ENCODE peak calls at places on chromosomes 11 and 22, in four cellular contexts. Y is HFFc6; E is GM12891; K is stimulated activated CD8-positive, alpha-beta memory T cell treated with anti-CD3 and anti-CD28 coated beads, Interleukin-7, amount 100 ng/mL, for 4 hours. O is an unnamed sample.

GRCh38 chr11:45993438-45994064 is 71.1 kb downstream of the LARGE2 start:
- DNase-seq in Y (no peak), E (no peak), K (no peak), O (peak)

GRCh38 chr11:11776714-11777113 is 65.1 kb upstream of the USP47 start:
- DNase-seq in Y (no peak), E (no peak), K (no peak), O (no peak)

GRCh38 chr11:119181677-119182412 is 3.4 kb upstream of the NHERF4 start:
- DNase-seq in Y (no peak), E (no peak), K (no peak), O (no peak)

GRCh38 chr22:19876314-19876940 is 21.8 kb upstream of the GNB1L start:
- DNase-seq in Y (no peak), E (no peak), K (no peak), O (peak)

GRCh38 chr22:44693756-44694155 is 8.2 kb upstream of the PRR5 start:
- DNase-seq in Y (no peak), E (no peak), K (no peak), O (no peak)

GRCh38 chr11:119206512-119207299 is 567 bp downstream of the CBL start:
- DNase-seq in Y (no peak), E (no peak), K (peak), O (peak)

GRCh38 chr11:83401506-83402225 is 115.5 kb upstream of the CCDC90B start:
- DNase-seq in Y (no peak), E (no peak), K (no peak), O (no peak)

GRCh38 chr11:126479178-126479930 is 123.9 kb downstream of the ST3GAL4 start:
- DNase-seq in Y (no peak), E (no peak), K (no peak), O (no peak)

GRCh38 chr11:119918356-119918755 is 189.4 kb upstream of the NECTIN1 start:
- DNase-seq in Y (no peak), E (no peak), K (no peak), O (no peak)

GRCh38 chr11:114061053-114062049 is 1.8 kb downstream of the ZBTB16 start:
- DNase-seq in Y (no peak), E (no peak), K (no peak), O (no peak)

GRCh38 chr11:64890084-64890944 is 11.9 kb upstream of the EHD1 start:
- DNase-seq in Y (no peak), E (no peak), K (no peak), O (no peak)

GRCh38 chr11:110027627-110028371 is 65.4 kb upstream of the ZC3H12C start:
- DNase-seq in Y (no peak), E (no peak), K (no peak), O (no peak)

GRCh38 chr11:69950120-69950519 is 128.0 kb upstream of the ANO1 start:
- DNase-seq in Y (no peak), E (peak), K (no peak), O (no peak)

GRCh38 chr22:44389926-44390925 is 77.5 kb upstream of the SHISAL1 start:
- DNase-seq in Y (no peak), E (no peak), K (no peak), O (peak)

GRCh38 chr11:66676279-66676919 is 1.3 kb downstream of the RBM4B start:
- DNase-seq in Y (no peak), E (no peak), K (no peak), O (no peak)

GRCh38 chr11:111206472-111206871 is 39.1 kb upstream of the POU2AF2 start:
- DNase-seq in Y (peak), E (no peak), K (no peak), O (no peak)

GRCh38 chr22:48800036-48800885 is 1027.4 kb downstream of the BRD1 start:
- DNase-seq in Y (no peak), E (no peak), K (no peak), O (peak)

GRCh38 chr22:46596032-46596441 is 24.1 kb upstream of the GRAMD4 start:
- DNase-seq in Y (peak), E (no peak), K (no peak), O (no peak)